ENCODE peak calls at places on chromosomes 11 and 22, in four cellular contexts. One of them, this sample, is unnamed.

GRCh38 chr22:19178065-19178658 is 374 bp downstream of the SLC25A1 start:
- DNase-seq in lung: no peak
- DNase-seq in neural progenitor cell: peak; percentile 83
- DNase-seq in heart right ventricle: no peak
- DNase-seq in this sample: no peak

GRCh38 chr11:45041556-45041955 is 90.9 kb upstream of the TP53I11 start:
- DNase-seq in heart right ventricle: no peak
- DNase-seq in lung: no peak
- DNase-seq in neural progenitor cell: peak; percentile 45
- DNase-seq in this sample: no peak

GRCh38 chr11:122170815-122171475 is 54.9 kb upstream of the BLID start:
- DNase-seq in neural progenitor cell: no peak
- DNase-seq in lung: no peak
- DNase-seq in heart right ventricle: no peak
- DNase-seq in this sample: peak; percentile 93

GRCh38 chr22:24420072-24420976 is 7.1 kb upstream of the ADORA2A start:
- DNase-seq in lung: no peak
- DNase-seq in neural progenitor cell: peak; percentile 87
- DNase-seq in heart right ventricle: peak; percentile 52
- DNase-seq in this sample: no peak

GRCh38 chr22:41417622-41418390 is 28.8 kb downstream of the TOB2 start:
- DNase-seq in heart right ventricle: peak; percentile 88
- DNase-seq in lung: peak; percentile 92
- DNase-seq in neural progenitor cell: no peak
- DNase-seq in this sample: no peak

GRCh38 chr22:33851240-33851639 is 69.0 kb downstream of the LARGE1 start:
- DNase-seq in lung: no peak
- DNase-seq in neural progenitor cell: no peak
- DNase-seq in heart right ventricle: no peak
- DNase-seq in this sample: peak; percentile 26

GRCh38 chr11:47123094-47123493 is 53.6 kb downstream of the ARFGAP2 start:
- DNase-seq in heart right ventricle: no peak
- DNase-seq in lung: no peak
- DNase-seq in neural progenitor cell: no peak
- DNase-seq in this sample: no peak

GRCh38 chr22:24925586-24926427 is 20.7 kb downstream of the LHFPL7 start:
- DNase-seq in lung: no peak
- DNase-seq in heart right ventricle: no peak
- DNase-seq in neural progenitor cell: peak; percentile 12
- DNase-seq in this sample: no peak

GRCh38 chr22:30615543-30615954 is 8.6 kb downstream of the TCN2 start:
- DNase-seq in heart right ventricle: no peak
- DNase-seq in lung: no peak
- DNase-seq in neural progenitor cell: no peak
- DNase-seq in this sample: no peak

GRCh38 chr11:93253111-93253510 is 55.3 kb upstream of the SLC36A4 start:
- DNase-seq in heart right ventricle: no peak
- DNase-seq in lung: no peak
- DNase-seq in neural progenitor cell: no peak
- DNase-seq in this sample: no peak

GRCh38 chr11:93244018-93244417 is 46.2 kb upstream of the SLC36A4 start:
- DNase-seq in lung: no peak
- DNase-seq in heart right ventricle: no peak
- DNase-seq in neural progenitor cell: no peak
- DNase-seq in this sample: no peak

GRCh38 chr11:93251922-93252321 is 54.1 kb upstream of the SLC36A4 start:
- DNase-seq in heart right ventricle: no peak
- DNase-seq in neural progenitor cell: no peak
- DNase-seq in lung: no peak
- DNase-seq in this sample: no peak

GRCh38 chr11:93249437-93250210 is 51.8 kb upstream of the SLC36A4 start:
- DNase-seq in lung: no peak
- DNase-seq in heart right ventricle: no peak
- DNase-seq in neural progenitor cell: no peak
- DNase-seq in this sample: no peak

DNA sequence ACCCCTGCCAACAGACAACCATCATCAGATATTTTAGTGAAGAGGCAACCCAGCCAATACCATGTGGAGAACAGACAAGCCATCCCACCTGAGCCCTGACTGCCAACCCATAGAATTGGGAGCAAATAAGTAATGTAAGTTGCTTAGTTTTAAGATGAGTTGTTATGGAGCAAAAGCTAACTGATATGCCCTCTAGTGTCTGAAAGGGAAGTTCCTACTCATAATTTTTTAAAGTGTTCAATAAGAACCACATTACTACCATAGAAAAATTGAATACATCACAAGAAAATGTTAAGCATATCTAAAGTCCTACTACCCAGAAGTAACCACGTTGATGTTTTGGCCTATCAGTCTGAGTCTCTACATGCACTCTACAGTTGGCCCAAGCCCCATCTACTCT is 50.8 kb upstream of the SLC36A4 start:
- DNase-seq in neural progenitor cell: no peak
- DNase-seq in heart right ventricle: no peak
- DNase-seq in lung: no peak
- DNase-seq in this sample: no peak
- TF ChIP-seq CTCF in neural progenitor cell: peak; percentile 23
- TF ChIP-seq CTCF in heart right ventricle: no peak
- TF ChIP-seq CTCF in lung: no peak
- TF ChIP-seq CTCF in this sample: peak; percentile 15

GRCh38 chr22:39689421-39689820 is 118.9 kb downstream of the CACNA1I start:
- DNase-seq in lung: no peak
- DNase-seq in neural progenitor cell: no peak
- DNase-seq in heart right ventricle: no peak
- DNase-seq in this sample: no peak

GRCh38 chr22:39685336-39686177 is 115.0 kb downstream of the CACNA1I start:
- DNase-seq in lung: no peak
- DNase-seq in heart right ventricle: no peak
- DNase-seq in neural progenitor cell: no peak
- DNase-seq in this sample: no peak

GRCh38 chr22:39686776-39687525 is 116.4 kb downstream of the CACNA1I start:
- DNase-seq in lung: no peak
- DNase-seq in neural progenitor cell: no peak
- DNase-seq in heart right ventricle: no peak
- DNase-seq in this sample: no peak

GRCh38 chr22:39686178-39686620 is 115.6 kb downstream of the CACNA1I start:
- DNase-seq in neural progenitor cell: no peak
- DNase-seq in heart right ventricle: no peak
- DNase-seq in lung: no peak
- DNase-seq in this sample: no peak

GRCh38 chr22:39688186-39688768 is 117.7 kb downstream of the CACNA1I start:
- DNase-seq in heart right ventricle: no peak
- DNase-seq in neural progenitor cell: no peak
- DNase-seq in lung: no peak
- DNase-seq in this sample: no peak
- H3K27me3 ChIP-seq in heart right ventricle: peaks cover 69% of the 10 kb centered on the region
- H3K27me3 ChIP-seq in neural progenitor cell: no peaks in the 10 kb centered on the region
- H3K27me3 ChIP-seq in lung: peaks cover 20% of the 10 kb centered on the region
- H3K27me3 ChIP-seq in this sample: peaks cover 42% of the 10 kb centered on the region

DNA sequence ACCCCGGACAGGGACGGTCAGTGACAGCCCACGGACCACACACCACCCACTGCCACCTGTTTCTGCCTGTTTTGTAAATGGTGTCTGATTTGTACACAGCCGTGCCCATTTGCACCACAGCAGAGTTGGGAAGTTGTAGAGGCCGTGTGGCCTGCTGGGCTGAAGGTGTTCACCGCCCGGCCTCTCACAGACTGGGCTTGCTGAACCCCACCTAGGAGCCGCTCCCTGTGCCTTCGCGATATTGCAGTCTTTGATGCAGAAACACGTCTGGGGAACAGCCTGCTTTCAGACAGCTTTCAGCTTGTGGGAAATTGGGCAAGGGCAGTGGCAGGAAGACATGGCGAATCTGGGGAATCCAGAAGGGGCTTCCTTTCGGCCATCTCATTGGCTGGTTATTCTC is 9.8 kb upstream of the GRAMD4 start:
- DNase-seq in heart right ventricle: no peak
- DNase-seq in lung: no peak
- DNase-seq in neural progenitor cell: no peak
- DNase-seq in this sample: no peak
- TF ChIP-seq CTCF in heart right ventricle: no peak
- TF ChIP-seq CTCF in lung: no peak
- TF ChIP-seq CTCF in neural progenitor cell: no peak
- TF ChIP-seq CTCF in this sample: no peak

GRCh38 chr11:33797879-33798278 is 23.6 kb upstream of the FBXO3 start:
- DNase-seq in lung: no peak
- DNase-seq in heart right ventricle: no peak
- DNase-seq in neural progenitor cell: no peak
- DNase-seq in this sample: no peak
- H3K27me3 ChIP-seq in lung: no peaks in the 10 kb centered on the region
- H3K27me3 ChIP-seq in heart right ventricle: peaks cover 29% of the 10 kb centered on the region
- H3K27me3 ChIP-seq in neural progenitor cell: peaks cover 81% of the 10 kb centered on the region
- H3K27me3 ChIP-seq in this sample: peaks cover 7% of the 10 kb centered on the region

DNA sequence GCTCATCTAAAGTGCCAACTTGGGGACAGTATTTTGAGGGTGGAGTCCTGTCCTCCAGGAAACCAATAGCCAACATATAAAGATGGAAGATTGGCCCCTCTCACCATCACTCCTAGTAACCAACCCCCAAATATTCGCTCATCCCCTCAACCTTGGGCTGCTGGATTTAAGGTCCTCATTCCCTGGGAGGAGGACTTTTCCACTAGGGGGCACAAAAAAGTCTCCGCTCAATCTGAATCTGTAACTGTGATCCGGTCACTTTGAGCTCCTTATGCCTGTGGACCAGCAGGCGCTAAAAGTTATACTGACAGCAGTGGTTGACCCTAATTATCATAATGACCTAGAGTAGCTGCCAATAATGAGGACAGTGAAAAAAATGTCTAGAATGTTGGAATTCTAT is 20.5 kb upstream of the CLPB start:
- DNase-seq in heart right ventricle: no peak
- DNase-seq in neural progenitor cell: peak; percentile 31
- DNase-seq in lung: no peak
- DNase-seq in this sample: no peak
- TF ChIP-seq CTCF in heart right ventricle: no peak
- TF ChIP-seq CTCF in neural progenitor cell: peak; percentile 48
- TF ChIP-seq CTCF in lung: no peak
- TF ChIP-seq CTCF in this sample: peak; percentile 6

DNA sequence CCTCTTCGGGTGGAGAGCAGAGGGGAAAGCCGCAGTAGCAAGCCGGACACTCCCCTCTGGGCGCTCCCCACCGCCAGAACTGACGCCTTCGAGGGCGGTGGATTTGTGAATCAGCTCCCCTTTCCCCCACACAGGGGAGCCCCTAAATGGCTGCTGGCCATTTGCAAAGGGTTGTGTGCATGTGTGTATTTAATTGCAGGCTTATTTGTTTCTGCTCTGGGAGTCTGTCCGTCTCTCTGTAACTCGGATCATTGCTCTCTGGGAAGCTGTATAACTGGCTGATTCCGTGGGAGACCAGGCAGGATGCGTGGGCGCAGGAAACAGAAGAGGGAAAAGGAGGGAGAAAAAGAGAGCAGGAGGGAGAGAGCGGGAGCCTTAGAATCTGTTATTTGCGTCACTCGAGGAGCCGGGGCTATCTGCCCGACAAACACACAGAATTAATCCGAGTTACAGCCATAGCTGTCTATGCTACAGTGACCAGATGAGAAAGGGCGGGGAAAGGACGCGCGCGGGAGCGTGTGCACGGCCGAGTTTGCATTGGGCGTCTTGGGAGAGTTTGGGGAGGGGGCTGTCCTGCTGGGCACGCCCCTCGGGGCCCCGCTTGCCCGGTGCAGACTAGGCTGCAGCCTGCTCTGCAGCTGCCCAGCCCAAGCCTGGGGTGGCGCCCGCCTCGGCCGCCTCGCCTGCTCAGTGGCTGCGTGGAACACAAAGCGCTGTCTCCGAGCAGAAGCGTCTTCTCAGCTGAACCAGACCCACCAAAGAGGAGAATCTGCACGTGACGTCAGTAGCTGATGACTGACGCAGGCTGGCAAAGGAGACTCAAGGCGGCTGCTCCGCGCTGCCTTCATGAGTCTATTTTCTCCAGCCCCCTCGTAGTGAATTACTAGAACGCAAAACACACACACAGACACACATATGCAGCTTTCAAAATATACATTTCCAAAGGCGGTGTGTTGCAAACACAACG is 105.3 kb upstream of the HSD17B12 start:
- DNase-seq in heart right ventricle: no peak
- DNase-seq in neural progenitor cell: peak; percentile 87
- DNase-seq in lung: no peak
- DNase-seq in this sample: peak; percentile 58
- H3K27me3 ChIP-seq in heart right ventricle: peaks cover 61% of the 10 kb centered on the region
- H3K27me3 ChIP-seq in neural progenitor cell: peaks cover 100% of the 10 kb centered on the region
- H3K27me3 ChIP-seq in lung: no peaks in the 10 kb centered on the region
- H3K27me3 ChIP-seq in this sample: peaks cover 83% of the 10 kb centered on the region

GRCh38 chr11:77113382-77114088 is 10.9 kb downstream of the OMP start:
- DNase-seq in lung: no peak
- DNase-seq in neural progenitor cell: peak; percentile 70
- DNase-seq in heart right ventricle: no peak
- DNase-seq in this sample: no peak
- TF ChIP-seq CTCF in lung: no peak
- TF ChIP-seq CTCF in neural progenitor cell: peak; percentile 76
- TF ChIP-seq CTCF in heart right ventricle: no peak
- TF ChIP-seq CTCF in this sample: peak; percentile 66

GRCh38 chr11:117552626-117553025 is 225.0 kb downstream of the CEP164 start:
- DNase-seq in lung: no peak
- DNase-seq in neural progenitor cell: no peak
- DNase-seq in heart right ventricle: no peak
- DNase-seq in this sample: no peak

GRCh38 chr11:117547911-117548310 is 220.3 kb downstream of the CEP164 start:
- DNase-seq in heart right ventricle: no peak
- DNase-seq in neural progenitor cell: no peak
- DNase-seq in lung: no peak
- DNase-seq in this sample: no peak

GRCh38 chr11:117551761-117552343 is 224.2 kb downstream of the CEP164 start:
- DNase-seq in heart right ventricle: no peak
- DNase-seq in lung: no peak
- DNase-seq in neural progenitor cell: peak; percentile 62
- DNase-seq in this sample: no peak

GRCh38 chr11:117548876-117549275 is 221.2 kb downstream of the CEP164 start:
- DNase-seq in heart right ventricle: no peak
- DNase-seq in lung: no peak
- DNase-seq in neural progenitor cell: no peak
- DNase-seq in this sample: no peak

GRCh38 chr11:117550466-117550865 is 222.8 kb downstream of the CEP164 start:
- DNase-seq in neural progenitor cell: no peak
- DNase-seq in heart right ventricle: no peak
- DNase-seq in lung: no peak
- DNase-seq in this sample: no peak
- H3K27me3 ChIP-seq in neural progenitor cell: peaks cover 11% of the 10 kb centered on the region
- H3K27me3 ChIP-seq in heart right ventricle: no peaks in the 10 kb centered on the region
- H3K27me3 ChIP-seq in lung: no peaks in the 10 kb centered on the region
- H3K27me3 ChIP-seq in this sample: peaks cover 3% of the 10 kb centered on the region

DNA sequence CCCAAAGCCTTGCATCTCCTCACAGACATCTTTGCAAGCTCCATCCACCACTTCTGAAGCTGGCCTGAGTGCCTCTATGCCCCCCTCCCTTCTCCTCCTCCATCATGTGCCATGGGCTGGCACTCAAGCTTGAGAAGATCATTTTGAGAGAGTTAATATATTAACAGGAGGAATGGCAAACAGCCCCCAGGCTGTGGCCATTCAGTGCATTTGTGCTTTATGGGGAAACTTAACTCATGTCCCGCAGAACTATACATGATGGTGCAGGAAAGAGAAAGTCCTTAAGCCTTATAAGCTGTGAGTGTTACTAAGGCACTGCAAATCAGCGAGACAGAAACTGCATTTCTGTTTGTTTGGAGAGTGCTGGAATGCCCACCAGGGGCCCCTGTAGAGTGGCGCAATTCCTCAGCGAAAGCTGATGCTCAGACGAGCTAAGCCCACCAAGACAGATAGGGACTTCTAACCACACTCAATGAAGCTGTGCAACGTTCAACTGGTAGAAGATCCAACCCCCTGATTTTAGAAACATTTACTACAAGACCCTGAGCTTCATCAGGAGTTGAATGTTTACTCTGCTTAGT is 26.8 kb upstream of the PHLDA2 start:
- DNase-seq in lung: no peak
- DNase-seq in neural progenitor cell: peak; percentile 60
- DNase-seq in heart right ventricle: no peak
- DNase-seq in this sample: no peak
- TF ChIP-seq CTCF in lung: no peak
- TF ChIP-seq CTCF in neural progenitor cell: peak; percentile 43
- TF ChIP-seq CTCF in heart right ventricle: no peak
- TF ChIP-seq CTCF in this sample: no peak

This sample was measured in astrocyte.